ENCODE peak calls at places on chromosomes 11 and 22, in ten cellular contexts. C is stomach, M is astrocyte of the cerebellum, B is dorsolateral prefrontal cortex, L is foreskin fibroblast, G is fibroblast of villous mesenchyme, O is AG04450, P is pancreas, Q is fibroblast of lung, W is lower lobe of right lung. A is an unnamed sample.

GRCh38 chr22:50604623-50605348 is 4.2 kb downstream of the MAPK8IP2 start:
- DNase-seq in W (no peak), B (no peak), C (no peak), O (no peak), G (no peak), P (no peak), Q (no peak), L (no peak), M (no peak), A (no peak)

GRCh38 chr11:110173775-110174644 is 80.8 kb downstream of the ZC3H12C start:
- DNase-seq in B (peak), P (peak), Q (peak), O (no peak), W (peak), M (no peak), L (peak), C (peak), G (peak), A (no peak)

GRCh38 chr22:31753634-31754471 is at the start of gene DEPDC5:
- DNase-seq in W (peak), C (peak), Q (peak), G (peak), O (peak), M (peak), P (peak), L (peak), B (peak), A (peak)

GRCh38 chr11:445765-446588 is 4.1 kb upstream of the PTDSS2 start:
- DNase-seq in M (no peak), W (peak), P (no peak), O (no peak), Q (no peak), B (no peak), L (no peak), C (no peak), G (no peak), A (no peak)

GRCh38 chr11:19759389-19759788 is 46.8 kb downstream of the NAV2 start:
- DNase-seq in C (no peak), P (no peak), O (no peak), W (no peak), Q (no peak), B (no peak), M (no peak), G (no peak), L (no peak), A (no peak)

GRCh38 chr22:32336185-32336603 is 21.5 kb upstream of the RFPL3 start:
- DNase-seq in B (no peak), Q (no peak), W (no peak), M (no peak), C (no peak), G (no peak), L (no peak), O (no peak), P (no peak), A (no peak)

GRCh38 chr11:71093783-71094182 is 158.6 kb downstream of the SHANK2 start:
- DNase-seq in C (no peak), P (no peak), L (no peak), O (no peak), M (no peak), G (no peak), B (no peak), W (no peak), Q (no peak), A (no peak)

GRCh38 chr11:82732734-82733443 is 775 bp downstream of the FAM181B start:
- DNase-seq in O (no peak), C (no peak), P (peak), B (no peak), W (no peak), M (no peak), L (no peak), Q (no peak), G (no peak), A (no peak)

GRCh38 chr11:8913961-8914660 is 3.1 kb downstream of the AKIP1 start:
- DNase-seq in C (no peak), W (no peak), M (no peak), G (peak), L (peak), B (peak), Q (peak), O (no peak), P (no peak), A (no peak)

GRCh38 chr11:73660497-73661034 is 14.2 kb downstream of the PLEKHB1 start:
- DNase-seq in O (no peak), W (no peak), M (no peak), G (no peak), P (no peak), L (no peak), C (no peak), Q (no peak), B (no peak), A (no peak)

GRCh38 chr11:131447268-131447667 is 76.9 kb downstream of the NTM start:
- DNase-seq in B (no peak), P (no peak), C (no peak), O (no peak), M (no peak), Q (no peak), G (no peak), W (no peak), L (no peak), A (no peak)

GRCh38 chr11:65305501-65306268 is 9.0 kb upstream of the CDC42EP2 start:
- DNase-seq in W (no peak), Q (peak), P (peak), M (no peak), L (no peak), O (no peak), C (peak), G (peak), B (no peak), A (peak)

GRCh38 chr11:26948881-26949280 is 45.0 kb upstream of the FIBIN start:
- DNase-seq in Q (no peak), O (no peak), B (no peak), G (no peak), C (no peak), L (no peak), P (no peak), M (no peak), W (no peak), A (no peak)

GRCh38 chr22:47556473-47556872 is 794.0 kb downstream of the TBC1D22A start:
- DNase-seq in L (no peak), W (no peak), C (no peak), G (no peak), Q (no peak), B (no peak), P (no peak), O (no peak), M (no peak), A (no peak)

GRCh38 chr11:43130616-43131015 is 181.2 kb upstream of the API5 start:
- DNase-seq in G (no peak), B (peak), L (no peak), C (no peak), Q (no peak), M (no peak), O (no peak), W (no peak), P (no peak), A (no peak)

GRCh38 chr22:33117821-33118220 is 59.6 kb upstream of the SYN3 start:
- DNase-seq in W (no peak), C (no peak), M (no peak), G (no peak), B (no peak), P (no peak), O (no peak), L (no peak), Q (no peak), A (no peak)

GRCh38 chr11:31974737-31975136 is 116.1 kb upstream of the RCN1 start:
- DNase-seq in C (no peak), G (no peak), Q (peak), W (no peak), B (no peak), L (peak), M (peak), O (no peak), P (no peak), A (peak)

GRCh38 chr11:3169952-3170755 is 5.0 kb upstream of the OSBPL5 start:
- DNase-seq in O (no peak), L (no peak), M (no peak), B (no peak), W (peak), C (no peak), Q (no peak), G (no peak), P (no peak), A (no peak)

GRCh38 chr11:16846305-16846704 is 107.9 kb downstream of the C11orf58 start:
- DNase-seq in B (no peak), L (no peak), W (no peak), M (no peak), C (no peak), Q (peak), P (no peak), O (no peak), G (peak), A (no peak)

GRCh38 chr11:20258496-20258895 is 98.2 kb upstream of the DBX1 start:
- DNase-seq in Q (no peak), M (no peak), B (no peak), C (no peak), L (no peak), G (no peak), P (no peak), O (no peak), W (no peak), A (no peak)

GRCh38 chr11:66866007-66866406 is 9.1 kb downstream of the LRFN4 start:
- DNase-seq in W (no peak), G (no peak), B (no peak), M (no peak), P (no peak), L (no peak), O (no peak), Q (no peak), C (no peak), A (no peak)

GRCh38 chr22:40805239-40805638 is 13.9 kb downstream of the SLC25A17 start:
- DNase-seq in G (no peak), B (no peak), M (no peak), C (no peak), P (no peak), Q (no peak), L (no peak), O (no peak), W (no peak), A (no peak)

GRCh38 chr11:122732342-122733300 is 77.1 kb downstream of the UBASH3B start:
- DNase-seq in Q (no peak), O (no peak), W (no peak), P (no peak), B (no peak), G (peak), L (no peak), M (no peak), C (no peak), A (no peak)

GRCh38 chr11:46475926-46476545 is 84.5 kb upstream of the CHRM4 start:
- DNase-seq in B (no peak), C (no peak), W (no peak), P (no peak), M (no peak), G (no peak), Q (no peak), L (no peak), O (no peak), A (no peak)

GRCh38 chr11:35247428-35247827 is 108.5 kb downstream of the CD44 start:
- DNase-seq in M (no peak), O (no peak), G (no peak), P (no peak), B (no peak), Q (no peak), C (peak), W (no peak), L (no peak), A (no peak)

GRCh38 chr11:99489561-99489960 is 468.8 kb downstream of the CNTN5 start:
- DNase-seq in W (no peak), B (no peak), L (no peak), O (no peak), G (no peak), C (no peak), M (no peak), P (no peak), Q (peak), A (no peak)

GRCh38 chr22:44926124-44926475 is 83.7 kb downstream of the PHF21B start:
- DNase-seq in B (no peak), W (peak), L (no peak), C (no peak), M (no peak), G (no peak), Q (no peak), O (no peak), P (no peak), A (no peak)

GRCh38 chr11:121478226-121478894 is 25.6 kb upstream of the SORL1-AS1 start:
- DNase-seq in M (no peak), O (no peak), G (no peak), P (no peak), W (no peak), L (no peak), B (no peak), C (peak), Q (no peak), A (no peak)

GRCh38 chr11:38315151-38315550 is 1717.1 kb upstream of the RAG2 start:
- DNase-seq in G (peak), B (no peak), O (no peak), W (no peak), L (no peak), M (no peak), P (no peak), C (no peak), Q (no peak), A (no peak)

GRCh38 chr22:45742866-45743450 is 71.3 kb downstream of the ATXN10 start:
- DNase-seq in G (peak), L (peak), M (peak), C (peak), W (peak), O (no peak), Q (peak), B (no peak), P (no peak), A (peak)

GRCh38 chr11:108871152-108871551 is 206.3 kb downstream of the DDX10 start:
- DNase-seq in C (no peak), Q (peak), L (peak), G (peak), B (no peak), M (no peak), W (no peak), P (no peak), O (peak), A (no peak)

DNA sequence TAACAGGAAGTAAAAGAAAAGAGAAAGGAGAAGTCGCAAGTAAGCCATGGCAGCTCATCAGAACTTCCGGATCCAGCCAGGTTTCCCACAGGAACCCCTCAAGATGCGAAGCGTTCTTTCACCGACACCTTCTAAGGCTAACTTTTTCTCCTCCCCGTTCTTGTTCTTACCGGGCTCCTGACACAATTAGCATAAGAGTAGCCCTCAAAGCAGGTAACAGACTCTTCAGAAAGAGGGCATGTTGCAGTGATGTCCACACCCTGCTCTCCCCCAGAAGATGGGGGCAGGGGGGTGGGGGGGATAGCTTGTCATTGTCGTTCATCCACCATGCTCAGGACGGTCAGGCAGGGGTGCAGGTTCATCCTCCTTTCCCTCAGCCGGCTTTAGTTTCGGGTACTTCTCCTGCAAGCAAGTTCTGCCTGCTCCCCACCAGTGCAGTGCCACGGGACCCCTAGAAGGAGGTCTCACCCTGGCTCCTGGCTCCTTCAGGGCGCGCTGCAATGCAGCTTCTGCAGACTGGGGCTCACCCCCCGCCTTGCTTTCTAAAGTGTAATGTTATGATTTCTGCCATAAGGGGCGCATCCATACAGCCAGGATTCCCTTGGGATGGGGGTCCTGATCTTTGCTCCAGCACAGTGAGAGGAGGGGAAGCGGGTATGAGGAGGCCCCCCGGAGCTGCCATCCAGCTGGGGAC is 2.3 kb downstream of the OPCML start:
- DNase-seq in M (no peak), Q (no peak), W (no peak), G (no peak), O (no peak), P (no peak), L (no peak), C (no peak), B (no peak), A (no peak)
- H3K4me3 ChIP-seq in M (no peak), Q (no peak), W (no peak), G (no peak), O (no peak), P (no peak), L (no peak), C (no peak), B (peak), A (no peak)

DNA sequence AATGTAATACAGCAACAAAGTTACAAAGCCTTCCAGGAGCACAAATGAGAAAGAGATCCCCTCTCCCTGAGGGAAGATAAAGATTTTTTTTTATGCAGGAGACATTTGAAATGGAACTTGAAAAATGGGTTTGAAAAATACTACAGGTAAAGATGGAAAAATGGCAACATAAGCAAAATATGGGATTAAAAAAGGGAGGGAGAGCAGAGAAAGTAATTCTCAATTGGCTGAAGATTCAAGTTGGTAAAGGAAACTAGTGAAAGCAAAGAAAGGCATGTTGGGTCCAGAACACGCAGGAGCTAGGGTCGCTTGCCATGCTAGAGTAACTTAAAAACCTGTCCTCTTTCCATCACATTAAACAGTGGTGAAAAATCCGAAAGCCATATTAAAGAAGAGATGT is 1.5 kb downstream of the ZW10 start:
- DNase-seq in C (no peak), L (no peak), M (no peak), P (no peak), O (no peak), W (no peak), B (no peak), G (no peak), Q (no peak), A (no peak)
- H3K4me3 ChIP-seq in C (no peak), L (peak), M (no peak), P (no peak), O (no peak), W (peak), B (peak), G (no peak), Q (peak), A (no peak)

GRCh38 chr11:12281571-12282478 is 95.5 kb upstream of the PARVA start:
- DNase-seq in B (peak), G (peak), M (peak), C (peak), W (peak), L (peak), P (peak), O (peak), Q (peak), A (peak)
- H3K4me3 ChIP-seq in B (no peak), G (no peak), M (no peak), C (no peak), W (no peak), L (no peak), P (no peak), O (no peak), Q (no peak), A (no peak)

DNA sequence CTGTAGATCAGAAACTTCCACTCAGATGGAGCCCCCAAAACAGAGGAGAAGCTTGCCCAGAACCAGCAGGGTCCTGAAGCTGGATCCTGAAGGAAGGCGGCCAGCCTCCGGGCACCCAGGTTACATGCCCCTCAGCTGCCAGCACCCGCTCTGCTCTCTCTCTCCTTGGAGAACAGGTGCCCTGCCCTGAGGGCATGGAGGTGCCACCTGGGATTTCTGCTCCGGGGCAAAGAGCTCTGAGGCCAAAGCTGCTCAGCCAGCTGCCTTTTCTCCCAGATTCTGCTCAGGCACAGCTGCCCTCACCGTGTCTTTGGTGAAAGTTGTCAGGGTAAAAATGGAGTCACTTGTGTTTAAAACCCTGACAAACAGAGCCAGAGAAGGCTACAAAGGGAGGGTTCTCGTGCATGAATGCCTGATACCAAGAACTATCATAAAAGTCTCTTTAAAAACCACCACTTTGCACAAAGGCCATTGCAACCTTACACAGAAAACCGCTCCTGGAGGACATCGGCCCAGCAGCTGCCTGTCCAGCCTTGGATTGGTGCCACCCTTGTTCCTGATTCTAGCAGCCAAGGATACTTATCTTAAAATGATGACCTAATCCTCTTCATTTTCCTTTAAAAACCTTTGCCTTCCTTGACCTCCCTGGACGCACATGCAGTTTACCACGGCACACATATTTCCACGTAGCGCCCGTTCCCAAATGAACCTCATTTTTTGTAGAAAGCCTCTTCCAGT is 140.0 kb downstream of the CACNA1I start:
- DNase-seq in W (no peak), P (no peak), B (no peak), Q (peak), C (no peak), G (no peak), M (no peak), L (no peak), O (no peak), A (no peak)
- H3K4me3 ChIP-seq in W (no peak), P (no peak), B (no peak), Q (no peak), C (no peak), G (no peak), M (no peak), L (no peak), O (no peak), A (no peak)

GRCh38 chr11:45392621-45393183 is 106.6 kb upstream of the SYT13 start:
- DNase-seq in L (no peak), O (no peak), M (no peak), G (peak), Q (no peak), P (no peak), B (no peak), W (no peak), C (no peak), A (no peak)
- H3K4me3 ChIP-seq in L (no peak), O (no peak), M (no peak), G (no peak), Q (no peak), P (no peak), B (no peak), W (no peak), C (no peak), A (no peak)

GRCh38 chr11:128823751-128824150 is 43.3 kb downstream of the KCNJ1 start:
- DNase-seq in B (no peak), M (no peak), P (no peak), G (no peak), Q (no peak), C (no peak), O (no peak), W (no peak), L (no peak), A (no peak)

GRCh38 chr11:128827494-128827893 is 39.6 kb downstream of the KCNJ1 start:
- DNase-seq in C (no peak), W (no peak), O (no peak), B (no peak), Q (no peak), M (no peak), G (no peak), P (no peak), L (no peak), A (no peak)

GRCh38 chr11:128825050-128825806 is 41.9 kb downstream of the KCNJ1 start:
- DNase-seq in P (no peak), C (no peak), O (no peak), M (no peak), Q (no peak), L (no peak), G (no peak), B (no peak), W (no peak), A (no peak)

GRCh38 chr11:128828350-128828749 is 38.7 kb downstream of the KCNJ1 start:
- DNase-seq in O (no peak), M (no peak), B (no peak), L (no peak), C (no peak), G (no peak), P (no peak), W (no peak), Q (no peak), A (no peak)

GRCh38 chr11:128824199-128825049 is 42.7 kb downstream of the KCNJ1 start:
- DNase-seq in Q (peak), L (no peak), B (no peak), M (no peak), O (no peak), C (no peak), G (no peak), W (no peak), P (no peak), A (no peak)
- H3K4me3 ChIP-seq in Q (no peak), L (no peak), B (no peak), M (peak), O (no peak), C (peak), G (no peak), W (peak), P (peak), A (peak)